ENCODE peak calls at places on chromosome 12, in five cellular contexts. B is stomach, F is transverse colon, A is tibial nerve, P is sigmoid colon. S is an unnamed sample.

GRCh38 chr12:56634837-56635538 is 4.9 kb upstream of the BAZ2A start:
- DNase-seq in B (peak; percentile 80), F (peak; percentile 91), A (peak; percentile 52), P (peak; percentile 93), S (no peak)

GRCh38 chr12:102596687-102597086 is 116.3 kb upstream of the IGF1 start:
- DNase-seq in B (no peak), F (no peak), A (no peak), P (no peak), S (no peak)

GRCh38 chr12:42296503-42297109 is 29.3 kb downstream of the ZCRB1 start:
- DNase-seq in B (no peak), F (no peak), A (no peak), P (no peak), S (no peak)

GRCh38 chr12:1776139-1776975 is 44.0 kb upstream of the LRTM2 start:
- DNase-seq in B (no peak), F (no peak), A (no peak), P (no peak), S (no peak)

GRCh38 chr12:95304673-95305198 is 87.1 kb downstream of the VEZT start:
- DNase-seq in B (no peak), F (no peak), A (no peak), P (no peak), S (no peak)

GRCh38 chr12:111033281-111034147 is 113.1 kb upstream of the MYL2 start:
- DNase-seq in B (no peak), F (no peak), A (no peak), P (no peak), S (no peak)

GRCh38 chr12:75704664-75705063 is 193.3 kb upstream of the KRR1 start:
- DNase-seq in B (no peak), F (no peak), A (no peak), P (no peak), S (no peak)

GRCh38 chr12:16586350-16587109 is 19.4 kb downstream of the LMO3 start:
- DNase-seq in B (no peak), F (no peak), A (no peak), P (peak; percentile 88), S (no peak)

GRCh38 chr12:102475355-102475754 is 5.0 kb downstream of the IGF1 start:
- DNase-seq in B (no peak), F (no peak), A (no peak), P (no peak), S (no peak)

GRCh38 chr12:44873898-44874297 is 2.2 kb downstream of the NELL2 start:
- DNase-seq in B (no peak), F (no peak), A (no peak), P (no peak), S (no peak)

GRCh38 chr12:119911147-119911546 is 34.0 kb upstream of the CIT start:
- DNase-seq in B (no peak), F (no peak), A (no peak), P (no peak), S (no peak)

GRCh38 chr12:15726029-15726756 is 63.0 kb downstream of the EPS8 start:
- DNase-seq in B (no peak), F (no peak), A (no peak), P (no peak), S (no peak)

GRCh38 chr12:15650399-15651128 is 138.6 kb downstream of the EPS8 start:
- DNase-seq in B (no peak), F (no peak), A (no peak), P (no peak), S (no peak)

GRCh38 chr12:106815741-106816140 is 41.3 kb downstream of the RIC8B start:
- DNase-seq in B (no peak), F (no peak), A (no peak), P (no peak), S (no peak)

GRCh38 chr12:79143803-79144202 is 279.2 kb downstream of the SYT1 start:
- DNase-seq in B (no peak), F (no peak), A (no peak), P (no peak), S (no peak)

GRCh38 chr12:120470150-120470817 is 736 bp upstream of the SRSF9 start:
- DNase-seq in B (no peak), F (no peak), A (no peak), P (no peak), S (no peak)

GRCh38 chr12:4379410-4379809 is at the start of gene FGF23:
- DNase-seq in B (no peak), F (no peak), A (no peak), P (no peak), S (no peak)

GRCh38 chr12:29103539-29103974 is 45.5 kb upstream of the FAR2 start:
- DNase-seq in B (no peak), F (peak; percentile 11), A (no peak), P (no peak), S (peak; percentile 75)

GRCh38 chr12:12281134-12281533 is 14.3 kb upstream of the LRP6 start:
- DNase-seq in B (no peak), F (no peak), A (no peak), P (no peak), S (no peak)

GRCh38 chr12:84658877-84659276 is 253.7 kb downstream of the SLC6A15 start:
- DNase-seq in B (no peak), F (no peak), A (no peak), P (no peak), S (no peak)

GRCh38 chr12:72272731-72273498 is 745 bp downstream of the TRHDE start:
- DNase-seq in B (no peak), F (no peak), A (no peak), P (no peak), S (no peak)

GRCh38 chr12:22101749-22102243 is 55.8 kb downstream of the CMAS start:
- DNase-seq in B (no peak), F (peak; percentile 10), A (peak; percentile 17), P (no peak), S (no peak)

GRCh38 chr12:90829044-90829443 is 125.9 kb downstream of the CCER1 start:
- DNase-seq in B (no peak), F (no peak), A (no peak), P (no peak), S (no peak)

GRCh38 chr12:121980211-121980891 is 41.3 kb upstream of the BCL7A start:
- DNase-seq in B (no peak), F (no peak), A (no peak), P (no peak), S (peak; percentile 42)

GRCh38 chr12:93001407-93001806 is 72.3 kb upstream of the EEA1 start:
- DNase-seq in B (no peak), F (no peak), A (no peak), P (no peak), S (no peak)

GRCh38 chr12:66297923-66298322 is 4.4 kb upstream of the HELB start:
- DNase-seq in B (no peak), F (no peak), A (no peak), P (no peak), S (no peak)

GRCh38 chr12:39592295-39592694 is 27.3 kb downstream of the ABCD2 start:
- DNase-seq in B (no peak), F (no peak), A (no peak), P (no peak), S (no peak)

DNA sequence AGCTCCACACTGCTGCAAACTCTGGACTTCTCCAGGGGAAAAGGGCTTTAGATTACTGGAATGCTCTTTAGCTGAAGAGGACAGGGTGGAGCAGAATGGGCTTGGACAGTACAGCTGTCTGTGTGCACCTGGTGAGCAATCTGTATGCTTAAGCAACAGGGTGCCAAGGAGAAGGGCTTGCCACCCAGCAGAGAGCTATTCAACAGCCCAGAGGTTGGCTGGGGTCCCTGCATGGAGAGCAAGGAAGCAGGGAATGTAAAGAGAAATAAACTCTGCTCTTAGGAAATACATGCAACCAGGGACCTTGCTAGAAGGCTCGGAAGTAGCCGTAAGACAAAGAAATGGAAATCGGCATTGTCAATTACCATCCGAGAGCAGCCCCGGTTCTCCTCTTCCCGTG is 53.0 kb upstream of the CORO1C start:
- DNase-seq in B (no peak), F (no peak), A (no peak), P (no peak), S (no peak)
- H3K4me1 ChIP-seq in B (peaks cover 41% of the 10 kb centered on the region), F (peaks cover 28% of the 10 kb centered on the region), A (peaks cover 12% of the 10 kb centered on the region), P (peaks cover 40% of the 10 kb centered on the region), S (no peaks in the 10 kb centered on the region)

DNA sequence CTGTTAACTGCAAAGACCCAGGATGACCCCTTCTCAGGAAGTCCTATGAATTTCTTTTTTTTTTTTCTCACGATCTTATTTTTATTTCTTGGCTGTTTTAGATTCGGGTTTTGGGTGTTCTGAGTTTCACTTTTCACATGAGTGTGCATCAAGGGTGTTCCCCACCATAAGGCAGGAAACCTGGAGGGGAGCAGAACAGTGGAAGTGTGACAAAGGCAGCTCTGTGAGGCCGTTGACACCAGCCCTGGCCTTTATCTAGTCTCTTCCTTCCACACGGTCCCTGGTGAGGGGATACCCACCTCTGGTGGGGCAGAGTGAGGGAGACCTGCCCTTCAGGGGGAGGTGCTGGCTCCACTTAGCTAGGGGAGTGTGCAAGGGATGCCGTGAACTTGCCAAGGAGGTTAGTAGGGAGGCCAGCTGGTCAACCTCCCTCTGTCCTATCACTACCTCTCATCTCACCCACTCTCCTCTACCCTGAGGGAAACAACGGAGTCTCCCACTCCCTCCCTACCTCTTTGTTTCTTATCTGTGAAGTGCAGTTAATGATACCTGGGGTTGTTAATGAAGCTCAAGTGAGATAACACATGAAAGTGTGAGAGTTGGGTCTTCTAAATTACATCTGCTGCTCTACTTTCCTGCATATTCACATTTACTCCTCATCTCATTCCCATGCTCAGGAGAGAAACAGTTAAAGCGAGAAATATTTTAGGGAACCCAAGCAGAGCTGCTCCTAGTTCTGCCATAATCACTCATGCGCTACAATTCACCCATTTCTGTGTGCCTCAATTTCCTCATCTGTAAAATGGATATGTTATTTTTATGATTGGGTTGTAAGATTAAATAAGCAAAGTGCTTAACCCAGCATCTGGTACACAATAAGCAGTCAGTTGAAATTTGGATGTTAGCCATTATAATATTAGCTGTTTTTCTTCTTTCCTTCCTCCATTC is 4.4 kb upstream of the GALNT6 start:
- DNase-seq in B (no peak), F (no peak), A (no peak), P (no peak), S (peak; percentile 70)
- TF ChIP-seq EP300 in B (no peak), F (no peak), A (no peak), P (no peak), S (no peak)

GRCh38 chr12:31959701-31960391 is 631 bp downstream of the RESF1 start:
- DNase-seq in B (peak; percentile 69), F (peak; percentile 70), A (peak; percentile 40), P (peak; percentile 73), S (peak; percentile 48)

GRCh38 chr12:31959051-31959700 is at the start of gene RESF1:
- DNase-seq in B (peak; percentile 89), F (peak; percentile 93), A (peak; percentile 77), P (peak; percentile 91), S (peak; percentile 57)

GRCh38 chr12:31964280-31964679 is 5.1 kb downstream of the RESF1 start:
- DNase-seq in B (no peak), F (no peak), A (no peak), P (no peak), S (no peak)

GRCh38 chr12:31961137-31961536 is 1.9 kb downstream of the RESF1 start:
- DNase-seq in B (no peak), F (no peak), A (no peak), P (no peak), S (no peak)

GRCh38 chr12:31962076-31962475 is 2.9 kb downstream of the RESF1 start:
- DNase-seq in B (no peak), F (no peak), A (no peak), P (no peak), S (no peak)
- H3K4me1 ChIP-seq in B (peaks cover 75% of the 10 kb centered on the region), F (peaks cover 42% of the 10 kb centered on the region), A (peaks cover 18% of the 10 kb centered on the region), P (peaks cover 33% of the 10 kb centered on the region), S (peaks cover 18% of the 10 kb centered on the region)

DNA sequence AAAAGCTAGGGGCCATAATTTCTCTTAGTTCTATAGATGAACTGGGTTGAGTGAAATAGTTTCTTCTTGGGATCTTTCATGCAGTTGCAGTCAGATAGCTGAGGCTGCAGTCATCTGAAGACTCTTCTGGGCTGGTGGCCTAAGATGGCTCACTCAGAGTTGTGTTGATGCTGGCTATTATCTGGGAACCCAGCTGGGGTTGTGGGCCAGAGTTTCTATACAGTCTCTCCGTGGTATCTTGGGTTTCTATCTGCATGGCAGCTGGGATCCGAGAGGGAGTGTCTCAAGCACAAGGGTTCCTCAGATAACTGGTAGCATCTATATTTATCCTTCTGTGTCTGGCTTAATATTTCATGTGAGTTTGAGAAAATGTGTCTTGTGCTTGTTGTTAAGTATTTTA is 21.1 kb downstream of the AVPR1A start:
- DNase-seq in B (no peak), F (no peak), A (no peak), P (no peak), S (no peak)
- TF ChIP-seq EP300 in B (no peak), F (no peak), A (no peak), P (no peak), S (no peak)

S was measured in GM12878.